ENCODE peak calls at places on chromosome 11, in eight cellular contexts. N, R, D, S, G, B, E and K are unnamed samples.

GRCh38 chr11:2136209-2136951 is 2.8 kb downstream of the IGF2 start:
- DNase-seq in N (no peak), G (no peak), E (peak), R (no peak), S (no peak), B (no peak), D (no peak), K (no peak)

GRCh38 chr11:118917488-118918127 is 8.1 kb downstream of the BCL9L start:
- DNase-seq in E (peak), N (no peak), B (peak), D (no peak), S (no peak), G (no peak), R (peak), K (peak)

GRCh38 chr11:27716850-27717249 is 16.6 kb upstream of the BDNF start:
- DNase-seq in B (no peak), N (no peak), D (no peak), S (no peak), R (no peak), E (no peak), G (no peak), K (no peak)

GRCh38 chr11:122232985-122233384 is 117.0 kb upstream of the BLID start:
- DNase-seq in D (no peak), B (peak), E (no peak), G (no peak), S (no peak), N (no peak), R (no peak), K (no peak)

GRCh38 chr11:112321521-112322172 is 61.0 kb upstream of the PLET1 start:
- DNase-seq in E (peak), G (no peak), B (peak), N (no peak), R (peak), S (peak), D (peak), K (peak)

GRCh38 chr11:120819003-120819402 is 204.9 kb upstream of the TBCEL start:
- DNase-seq in R (no peak), E (no peak), D (no peak), N (no peak), S (no peak), B (no peak), G (no peak), K (peak)

GRCh38 chr11:75013051-75013450 is 24.3 kb downstream of the NEU3 start:
- DNase-seq in E (no peak), R (peak), S (no peak), B (peak), N (no peak), G (no peak), D (no peak), K (peak)

GRCh38 chr11:1779806-1780699 is 16.3 kb upstream of the CTSD start:
- DNase-seq in N (no peak), R (no peak), G (no peak), S (no peak), D (no peak), B (no peak), E (no peak), K (no peak)

GRCh38 chr11:59135648-59136461 is 6.8 kb upstream of the FAM111A start:
- DNase-seq in G (peak), B (peak), D (peak), E (peak), R (peak), N (peak), S (peak), K (peak)

GRCh38 chr11:13210424-13210823 is 67.2 kb upstream of the BMAL1 start:
- DNase-seq in N (no peak), G (no peak), B (peak), R (peak), D (peak), E (peak), S (peak), K (peak)